ENCODE peak calls at places on chromosomes 16 and 17, in six cellular contexts. One of them, this sample, is unnamed.
A peak's percentile ranks its signal among the peaks of the same experiment; 100 is the strongest.

GRCh38 chr17:45299311-45299710 is 17.5 kb downstream of the MAP3K14 start:
- DNase-seq in stomach: no peak
- DNase-seq in suprapubic skin: no peak
- DNase-seq in tibial nerve: no peak
- DNase-seq in sigmoid colon: no peak
- DNase-seq in A549: no peak
- DNase-seq in this sample: no peak

GRCh38 chr17:52378860-52379259 is 220.3 kb upstream of the CA10 start:
- DNase-seq in A549: no peak
- DNase-seq in stomach: no peak
- DNase-seq in sigmoid colon: no peak
- DNase-seq in suprapubic skin: no peak
- DNase-seq in tibial nerve: no peak
- DNase-seq in this sample: no peak

GRCh38 chr17:35981908-35982330 is 622 bp upstream of the CCL16 start:
- DNase-seq in A549: no peak
- DNase-seq in sigmoid colon: no peak
- DNase-seq in tibial nerve: no peak
- DNase-seq in suprapubic skin: no peak
- DNase-seq in stomach: no peak
- DNase-seq in this sample: no peak

GRCh38 chr16:89315791-89316581 is 98.5 kb downstream of the ZNF778 start:
- DNase-seq in sigmoid colon: no peak
- DNase-seq in stomach: peak; percentile 34
- DNase-seq in tibial nerve: no peak
- DNase-seq in suprapubic skin: no peak
- DNase-seq in A549: peak; percentile 58
- DNase-seq in this sample: peak; percentile 73

GRCh38 chr17:27968206-27968732 is 74.2 kb upstream of the NLK start:
- DNase-seq in stomach: peak; percentile 36
- DNase-seq in A549: no peak
- DNase-seq in suprapubic skin: no peak
- DNase-seq in tibial nerve: no peak
- DNase-seq in sigmoid colon: no peak
- DNase-seq in this sample: no peak

GRCh38 chr17:46764709-46765401 is 53.6 kb downstream of the WNT3 start:
- DNase-seq in tibial nerve: no peak
- DNase-seq in sigmoid colon: no peak
- DNase-seq in A549: no peak
- DNase-seq in suprapubic skin: peak; percentile 53
- DNase-seq in stomach: peak; percentile 72
- DNase-seq in this sample: no peak

GRCh38 chr16:70298988-70299938 is at the start of gene DDX19B:
- DNase-seq in sigmoid colon: peak; percentile 90
- DNase-seq in tibial nerve: peak; percentile 60
- DNase-seq in suprapubic skin: peak; percentile 88
- DNase-seq in stomach: peak; percentile 83
- DNase-seq in A549: peak; percentile 79
- DNase-seq in this sample: peak; percentile 85

GRCh38 chr16:82891424-82891823 is 264.7 kb downstream of the CDH13 start:
- DNase-seq in A549: no peak
- DNase-seq in sigmoid colon: no peak
- DNase-seq in tibial nerve: no peak
- DNase-seq in suprapubic skin: no peak
- DNase-seq in stomach: no peak
- DNase-seq in this sample: no peak

GRCh38 chr16:85462405-85463227 is 150.5 kb upstream of the GSE1 start:
- DNase-seq in sigmoid colon: no peak
- DNase-seq in suprapubic skin: no peak
- DNase-seq in A549: no peak
- DNase-seq in stomach: peak; percentile 51
- DNase-seq in tibial nerve: no peak
- DNase-seq in this sample: peak; percentile 88

GRCh38 chr17:2433696-2434095 is 32.8 kb upstream of the MNT start:
- DNase-seq in tibial nerve: no peak
- DNase-seq in stomach: no peak
- DNase-seq in suprapubic skin: no peak
- DNase-seq in sigmoid colon: no peak
- DNase-seq in A549: no peak
- DNase-seq in this sample: no peak

GRCh38 chr16:991759-992158 is 10.2 kb downstream of the SOX8 start:
- DNase-seq in suprapubic skin: no peak
- DNase-seq in A549: no peak
- DNase-seq in sigmoid colon: no peak
- DNase-seq in stomach: no peak
- DNase-seq in tibial nerve: no peak
- DNase-seq in this sample: no peak

GRCh38 chr17:16935241-16935663 is 36.7 kb downstream of the TNFRSF13B start:
- DNase-seq in A549: no peak
- DNase-seq in tibial nerve: no peak
- DNase-seq in sigmoid colon: no peak
- DNase-seq in suprapubic skin: peak; percentile 60
- DNase-seq in stomach: peak; percentile 2
- DNase-seq in this sample: no peak

GRCh38 chr16:54525104-54525503 is 238.5 kb upstream of the IRX3 start:
- DNase-seq in stomach: no peak
- DNase-seq in suprapubic skin: no peak
- DNase-seq in A549: no peak
- DNase-seq in sigmoid colon: no peak
- DNase-seq in tibial nerve: no peak
- DNase-seq in this sample: no peak

GRCh38 chr17:65774787-65775186 is 213.3 kb upstream of the AXIN2 start:
- DNase-seq in tibial nerve: no peak
- DNase-seq in suprapubic skin: no peak
- DNase-seq in sigmoid colon: no peak
- DNase-seq in stomach: no peak
- DNase-seq in A549: no peak
- DNase-seq in this sample: no peak

GRCh38 chr16:31696968-31697743 is 169.5 kb downstream of the AHSP start:
- DNase-seq in sigmoid colon: no peak
- DNase-seq in suprapubic skin: no peak
- DNase-seq in tibial nerve: no peak
- DNase-seq in stomach: no peak
- DNase-seq in A549: peak; percentile 42
- DNase-seq in this sample: no peak

GRCh38 chr17:38967290-38967738 is at the start of gene FBXO47:
- DNase-seq in A549: peak; percentile 98
- DNase-seq in sigmoid colon: peak; percentile 97
- DNase-seq in stomach: peak; percentile 89
- DNase-seq in tibial nerve: peak; percentile 92
- DNase-seq in suprapubic skin: peak; percentile 96
- DNase-seq in this sample: peak; percentile 95

GRCh38 chr17:16942141-16943031 is 29.5 kb downstream of the TNFRSF13B start:
- DNase-seq in sigmoid colon: peak; percentile 25
- DNase-seq in stomach: no peak
- DNase-seq in tibial nerve: no peak
- DNase-seq in suprapubic skin: peak; percentile 60
- DNase-seq in A549: peak; percentile 22
- DNase-seq in this sample: peak; percentile 22

GRCh38 chr17:79459846-79460245 is 151.0 kb downstream of the RBFOX3 start:
- DNase-seq in A549: no peak
- DNase-seq in sigmoid colon: no peak
- DNase-seq in stomach: no peak
- DNase-seq in suprapubic skin: no peak
- DNase-seq in tibial nerve: no peak
- DNase-seq in this sample: no peak

GRCh38 chr16:11105038-11105903 is 150.7 kb downstream of the SOCS1 start:
- DNase-seq in stomach: no peak
- DNase-seq in tibial nerve: no peak
- DNase-seq in suprapubic skin: no peak
- DNase-seq in sigmoid colon: peak; percentile 79
- DNase-seq in A549: peak; percentile 6
- DNase-seq in this sample: peak; percentile 56

GRCh38 chr16:52613508-52613907 is 66.6 kb upstream of the TOX3 start:
- DNase-seq in stomach: no peak
- DNase-seq in suprapubic skin: no peak
- DNase-seq in sigmoid colon: no peak
- DNase-seq in tibial nerve: no peak
- DNase-seq in A549: no peak
- DNase-seq in this sample: no peak

GRCh38 chr16:19281246-19281645 is 4.3 kb upstream of the CLEC19A start:
- DNase-seq in tibial nerve: no peak
- DNase-seq in A549: no peak
- DNase-seq in suprapubic skin: no peak
- DNase-seq in sigmoid colon: no peak
- DNase-seq in stomach: no peak
- DNase-seq in this sample: no peak

GRCh38 chr16:67235816-67236547 is 9.1 kb downstream of the TMEM208 start:
- DNase-seq in tibial nerve: no peak
- DNase-seq in sigmoid colon: no peak
- DNase-seq in stomach: no peak
- DNase-seq in A549: no peak
- DNase-seq in suprapubic skin: no peak
- DNase-seq in this sample: no peak

GRCh38 chr16:81693467-81694303 is 85.4 kb upstream of the PLCG2 start:
- DNase-seq in tibial nerve: no peak
- DNase-seq in stomach: no peak
- DNase-seq in A549: no peak
- DNase-seq in suprapubic skin: peak; percentile 59
- DNase-seq in sigmoid colon: peak; percentile 93
- DNase-seq in this sample: no peak

GRCh38 chr16:12119562-12119961 is 143.0 kb downstream of the SNX29 start:
- DNase-seq in sigmoid colon: no peak
- DNase-seq in A549: no peak
- DNase-seq in tibial nerve: no peak
- DNase-seq in suprapubic skin: no peak
- DNase-seq in stomach: peak; percentile 50
- DNase-seq in this sample: peak; percentile 46

GRCh38 chr17:43846221-43846712 is 709 bp upstream of the CD300LG start:
- DNase-seq in suprapubic skin: peak; percentile 87
- DNase-seq in stomach: peak; percentile 88
- DNase-seq in sigmoid colon: peak; percentile 94
- DNase-seq in A549: peak; percentile 87
- DNase-seq in tibial nerve: peak; percentile 68
- DNase-seq in this sample: peak; percentile 84

GRCh38 chr16:27779719-27780161 is 229.8 kb downstream of the KATNIP start:
- DNase-seq in tibial nerve: peak; percentile 26
- DNase-seq in stomach: peak; percentile 28
- DNase-seq in suprapubic skin: no peak
- DNase-seq in A549: peak; percentile 33
- DNase-seq in sigmoid colon: no peak
- DNase-seq in this sample: peak; percentile 61

GRCh38 chr16:9226924-9227323 is 135.5 kb downstream of the HAPSTR1 start:
- DNase-seq in sigmoid colon: no peak
- DNase-seq in A549: no peak
- DNase-seq in stomach: no peak
- DNase-seq in tibial nerve: no peak
- DNase-seq in suprapubic skin: no peak
- DNase-seq in this sample: no peak

GRCh38 chr17:16516594-16517018 is 24.6 kb upstream of the LRRC75A start:
- DNase-seq in stomach: no peak
- DNase-seq in suprapubic skin: no peak
- DNase-seq in A549: peak; percentile 47
- DNase-seq in tibial nerve: no peak
- DNase-seq in sigmoid colon: no peak
- DNase-seq in this sample: no peak

GRCh38 chr16:27429981-27430441 is 28.0 kb downstream of the IL21R start:
- DNase-seq in tibial nerve: no peak
- DNase-seq in A549: no peak
- DNase-seq in suprapubic skin: peak; percentile 79
- DNase-seq in sigmoid colon: peak; percentile 41
- DNase-seq in stomach: peak; percentile 21
- DNase-seq in this sample: peak; percentile 5

GRCh38 chr16:19210175-19210924 is 42.3 kb downstream of the SYT17 start:
- DNase-seq in tibial nerve: no peak
- DNase-seq in stomach: peak; percentile 29
- DNase-seq in suprapubic skin: no peak
- DNase-seq in A549: peak; percentile 17
- DNase-seq in sigmoid colon: no peak
- DNase-seq in this sample: peak; percentile 59

GRCh38 chr17:54976316-54976715 is 7.8 kb downstream of the STXBP4 start:
- DNase-seq in A549: no peak
- DNase-seq in tibial nerve: no peak
- DNase-seq in sigmoid colon: no peak
- DNase-seq in suprapubic skin: no peak
- DNase-seq in stomach: no peak
- DNase-seq in this sample: no peak

GRCh38 chr17:7575481-7575883 is 4.0 kb upstream of the CD68 start:
- DNase-seq in stomach: no peak
- DNase-seq in sigmoid colon: no peak
- DNase-seq in suprapubic skin: no peak
- DNase-seq in tibial nerve: no peak
- DNase-seq in A549: no peak
- DNase-seq in this sample: no peak
- H3K4me3 ChIP-seq in stomach: peak overlapping the region; percentile 94
- H3K4me3 ChIP-seq in sigmoid colon: no peak overlapping the region
- H3K4me3 ChIP-seq in suprapubic skin: peak overlapping the region; percentile 3
- H3K4me3 ChIP-seq in tibial nerve: no peak overlapping the region
- H3K4me3 ChIP-seq in A549: peak overlapping the region; percentile 96
- H3K4me3 ChIP-seq in this sample: no peak overlapping the region

DNA sequence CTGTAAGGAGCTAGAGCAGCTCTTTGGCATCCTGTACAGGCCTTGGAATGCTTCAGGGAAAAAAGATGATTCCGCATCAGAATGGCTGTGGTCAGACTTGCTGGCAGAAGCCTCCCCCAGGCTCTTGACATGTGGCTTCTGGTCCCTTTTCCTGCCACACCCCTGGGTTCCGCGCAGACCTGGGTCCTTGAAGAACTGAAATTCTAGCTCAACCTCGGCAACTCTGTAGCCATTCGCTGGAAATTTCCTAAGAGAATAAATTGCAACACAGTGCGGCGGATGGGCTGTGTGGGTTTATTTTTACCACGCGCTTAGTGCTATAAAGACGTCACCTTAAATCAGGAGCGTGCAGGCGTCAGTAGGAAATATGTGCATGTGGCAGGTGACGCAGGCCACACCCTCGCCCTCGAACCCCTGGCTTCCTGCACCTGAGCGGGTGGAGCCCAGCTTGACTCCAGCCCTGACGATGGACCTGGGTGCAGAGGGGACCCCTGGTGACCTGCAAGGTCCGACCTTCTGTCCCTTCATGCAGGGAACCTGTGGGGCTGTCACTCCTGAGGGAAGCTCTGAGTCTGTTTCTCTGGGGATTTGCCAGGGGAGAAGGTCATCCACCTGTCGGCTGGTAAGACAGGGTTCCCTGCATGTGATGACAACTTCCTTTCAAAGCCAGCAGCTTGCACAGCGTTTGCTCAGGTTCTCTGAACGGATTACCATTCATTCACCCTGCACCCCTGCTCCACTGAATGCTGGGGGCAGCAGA is 46.3 kb downstream of the METRNL start:
- DNase-seq in A549: no peak
- DNase-seq in suprapubic skin: peak; percentile 90
- DNase-seq in sigmoid colon: peak; percentile 78
- DNase-seq in stomach: no peak
- DNase-seq in tibial nerve: peak; percentile 50
- DNase-seq in this sample: peak; percentile 56
- TF ChIP-seq EP300 in A549: no peak
- TF ChIP-seq EP300 in suprapubic skin: no peak
- TF ChIP-seq EP300 in sigmoid colon: peak; percentile 46
- TF ChIP-seq EP300 in stomach: no peak
- TF ChIP-seq EP300 in tibial nerve: peak; percentile 75
- TF ChIP-seq EP300 in this sample: no peak

GRCh38 chr17:49574945-49575523 is 637 bp upstream of the NXPH3 start:
- DNase-seq in suprapubic skin: no peak
- DNase-seq in A549: no peak
- DNase-seq in sigmoid colon: no peak
- DNase-seq in stomach: no peak
- DNase-seq in tibial nerve: no peak
- DNase-seq in this sample: no peak
- H3K27ac ChIP-seq in suprapubic skin: no peak overlapping the region
- H3K27ac ChIP-seq in A549: peak overlapping the region; percentile 73
- H3K27ac ChIP-seq in sigmoid colon: peak overlapping the region; percentile 94
- H3K27ac ChIP-seq in stomach: peak overlapping the region; percentile 56
- H3K27ac ChIP-seq in tibial nerve: peak overlapping the region; percentile 49
- H3K27ac ChIP-seq in this sample: no peak overlapping the region

GRCh38 chr17:78316867-78317816 is 42.7 kb downstream of the SOCS3 start:
- DNase-seq in stomach: peak; percentile 65
- DNase-seq in suprapubic skin: no peak
- DNase-seq in tibial nerve: no peak
- DNase-seq in sigmoid colon: no peak
- DNase-seq in A549: peak; percentile 84
- DNase-seq in this sample: no peak
- H3K4me3 ChIP-seq in stomach: no peak overlapping the region
- H3K4me3 ChIP-seq in suprapubic skin: no peak overlapping the region
- H3K4me3 ChIP-seq in tibial nerve: no peak overlapping the region
- H3K4me3 ChIP-seq in sigmoid colon: no peak overlapping the region
- H3K4me3 ChIP-seq in A549: peak overlapping the region; percentile 29
- H3K4me3 ChIP-seq in this sample: no peak overlapping the region

This sample was measured in upper lobe of left lung.